ENCODE peak calls at places on chromosomes 12 and 14, in six cellular contexts. L is fibroblast of mammary gland, I is BE2C, E is astrocyte, J is fibroblast of lung, P is lower leg skin. M is an unnamed sample.

GRCh38 chr12:51246254-51246853 is 7.7 kb downstream of the DAZAP2 start:
- DNase-seq in L (peak), I (peak), E (peak), J (peak), P (no peak), M (no peak)

GRCh38 chr14:104545151-104545931 is 34.2 kb upstream of the C14orf180 start:
- DNase-seq in L (no peak), I (no peak), E (no peak), J (no peak), P (no peak), M (no peak)

GRCh38 chr12:62268956-62269355 is 8.8 kb downstream of the USP15 start:
- DNase-seq in L (peak), I (no peak), E (peak), J (peak), P (no peak), M (peak)

GRCh38 chr14:63725786-63726185 is 2.1 kb downstream of the SGPP1 start:
- DNase-seq in L (no peak), I (no peak), E (no peak), J (no peak), P (no peak), M (no peak)

GRCh38 chr12:9925746-9926393 is 6.3 kb downstream of the CLEC2A start:
- DNase-seq in L (peak), I (no peak), E (peak), J (peak), P (no peak), M (peak)

GRCh38 chr12:70048521-70049245 is 194.6 kb upstream of the CNOT2 start:
- DNase-seq in L (no peak), I (no peak), E (no peak), J (no peak), P (no peak), M (no peak)

GRCh38 chr12:48459259-48459658 is 13.1 kb upstream of the ANP32D start:
- DNase-seq in L (no peak), I (no peak), E (no peak), J (no peak), P (no peak), M (no peak)

GRCh38 chr12:102026728-102027127 is 35.1 kb downstream of the WASHC3 start:
- DNase-seq in L (no peak), I (no peak), E (no peak), J (no peak), P (no peak), M (no peak)

GRCh38 chr12:31031951-31032335 is 41.7 kb upstream of the DDX11 start:
- DNase-seq in L (no peak), I (no peak), E (no peak), J (no peak), P (no peak), M (no peak)

GRCh38 chr12:113853491-113853890 is 112.6 kb downstream of the RBM19 start:
- DNase-seq in L (no peak), I (no peak), E (no peak), J (no peak), P (no peak), M (no peak)

DNA sequence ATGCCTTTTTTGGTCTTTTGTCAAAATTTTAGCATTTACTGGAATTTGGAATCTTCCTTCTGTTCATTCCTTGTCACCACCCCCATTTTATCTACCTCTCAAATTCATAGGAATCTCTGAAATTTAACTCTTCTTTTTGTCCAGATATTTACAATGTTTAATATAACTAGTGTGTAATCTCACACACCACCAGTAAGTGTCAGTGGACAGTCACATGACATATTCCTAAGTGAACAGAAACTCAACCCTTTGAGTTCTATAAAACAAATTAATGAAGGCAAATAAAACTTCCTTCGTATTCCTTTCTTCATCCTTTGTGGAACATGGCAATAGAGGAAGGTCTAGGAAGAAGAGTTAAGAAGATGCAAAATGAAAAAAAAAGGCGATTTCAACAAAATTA is 26.6 kb downstream of the ATF7 start:
- DNase-seq in L (no peak), I (no peak), E (no peak), J (no peak), P (no peak), M (no peak)
- TF ChIP-seq CTCF in L (no peak), I (no peak), E (no peak), J (no peak), P (no peak), M (peak)

GRCh38 chr12:112266473-112266872 is 115.8 kb downstream of the HECTD4 start:
- DNase-seq in L (no peak), I (no peak), E (no peak), J (no peak), P (no peak), M (no peak)

GRCh38 chr12:112275836-112276235 is 106.4 kb downstream of the HECTD4 start:
- DNase-seq in L (no peak), I (no peak), E (no peak), J (no peak), P (no peak), M (no peak)

GRCh38 chr12:112275211-112275610 is 107.0 kb downstream of the HECTD4 start:
- DNase-seq in L (no peak), I (no peak), E (no peak), J (peak), P (no peak), M (no peak)

DNA sequence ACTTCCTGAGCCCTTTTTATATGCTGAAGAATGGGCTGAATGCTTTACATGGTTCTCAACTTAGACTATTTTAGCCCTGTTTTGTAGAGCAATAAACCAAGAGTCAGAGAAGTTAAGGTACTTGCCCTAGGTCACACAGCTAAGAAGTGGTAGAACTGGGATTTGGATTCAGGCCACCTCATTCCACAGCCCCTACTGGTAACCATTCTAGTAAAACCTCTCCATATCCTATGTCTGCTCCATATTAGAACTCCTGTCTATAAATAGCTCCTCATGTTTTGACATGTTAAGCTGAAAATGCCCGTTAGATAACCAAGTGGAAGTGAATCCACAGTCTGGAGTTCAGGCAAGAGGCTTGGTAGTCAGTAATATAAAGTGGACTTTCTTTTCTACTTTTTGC is 111.6 kb downstream of the HECTD4 start:
- DNase-seq in L (no peak), I (no peak), E (no peak), J (no peak), P (no peak), M (no peak)
- TF ChIP-seq CTCF in L (no peak), I (no peak), E (no peak), J (no peak), P (no peak), M (no peak)

DNA sequence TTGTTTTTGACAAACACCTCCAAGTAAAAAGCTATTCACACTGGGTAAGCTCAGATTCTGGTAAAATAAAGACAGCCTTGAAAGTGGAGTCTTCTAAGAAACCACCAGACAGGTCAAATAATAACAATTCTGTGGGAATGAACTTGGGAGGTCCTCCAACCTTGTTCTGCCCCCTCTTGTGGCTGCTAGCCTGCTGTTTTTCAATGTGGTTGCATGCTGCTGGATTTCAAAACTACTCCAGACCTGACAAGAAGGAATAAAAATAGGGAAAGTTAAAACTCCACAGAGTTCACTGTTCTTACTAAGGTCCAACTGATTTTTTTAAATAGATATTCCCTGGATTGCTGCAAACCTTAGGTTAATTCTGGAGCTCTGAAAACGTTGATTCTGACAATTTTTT is 32.2 kb upstream of the RIN3 start:
- DNase-seq in L (peak), I (no peak), E (peak), J (peak), P (no peak), M (no peak)
- TF ChIP-seq CTCF in L (peak), I (no peak), E (peak), J (peak), P (no peak), M (peak)

GRCh38 chr12:29612912-29613311 is 115.4 kb upstream of the OVCH1 start:
- DNase-seq in L (peak), I (no peak), E (no peak), J (no peak), P (no peak), M (no peak)

GRCh38 chr12:29609431-29610215 is 112.1 kb upstream of the OVCH1 start:
- DNase-seq in L (no peak), I (no peak), E (no peak), J (no peak), P (no peak), M (no peak)

GRCh38 chr12:29610473-29611174 is 113.1 kb upstream of the OVCH1 start:
- DNase-seq in L (peak), I (no peak), E (no peak), J (peak), P (no peak), M (no peak)

GRCh38 chr12:29614926-29615325 is 117.4 kb upstream of the OVCH1 start:
- DNase-seq in L (peak), I (no peak), E (peak), J (peak), P (no peak), M (no peak)

DNA sequence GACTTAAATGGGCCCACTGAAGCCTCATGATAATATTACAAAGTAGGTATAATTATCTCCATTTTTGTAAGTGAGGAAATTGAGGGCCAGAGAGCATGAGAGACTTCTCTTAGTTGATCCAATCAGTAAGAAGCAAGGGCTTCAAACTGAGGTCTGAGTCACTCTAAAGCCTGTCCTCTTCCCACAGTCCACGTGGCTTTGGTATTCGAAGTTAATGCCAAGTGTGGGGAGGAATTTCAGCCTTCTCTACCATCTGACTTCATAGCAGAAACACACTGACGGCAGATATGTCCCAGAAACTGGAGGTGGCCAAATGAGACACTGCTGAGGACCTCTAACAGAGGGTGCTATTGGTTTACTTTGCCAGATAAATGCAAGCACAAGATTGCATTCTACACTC is 114.4 kb upstream of the OVCH1 start:
- DNase-seq in L (peak), I (no peak), E (peak), J (peak), P (no peak), M (no peak)
- TF ChIP-seq CTCF in L (no peak), I (peak), E (no peak), J (no peak), P (no peak), M (no peak)

GRCh38 chr12:58095002-58095401 is 153.6 kb downstream of the ATP23 start:
- DNase-seq in L (no peak), I (no peak), E (no peak), J (no peak), P (no peak), M (no peak)

GRCh38 chr12:58099476-58099875 is 158.1 kb downstream of the ATP23 start:
- DNase-seq in L (no peak), I (no peak), E (no peak), J (no peak), P (no peak), M (no peak)

GRCh38 chr12:58097741-58098140 is 156.4 kb downstream of the ATP23 start:
- DNase-seq in L (no peak), I (no peak), E (no peak), J (no peak), P (no peak), M (no peak)
- TF ChIP-seq CTCF in L (no peak), I (no peak), E (no peak), J (no peak), P (no peak), M (no peak)

GRCh38 chr12:124861898-124862676 is 1.6 kb downstream of the SCARB1 start:
- DNase-seq in L (no peak), I (no peak), E (no peak), J (no peak), P (no peak), M (no peak)

GRCh38 chr12:124862768-124863408 is 776 bp downstream of the SCARB1 start:
- DNase-seq in L (peak), I (peak), E (no peak), J (peak), P (no peak), M (peak)

GRCh38 chr12:124864326-124864752 is 675 bp upstream of the SCARB1 start:
- DNase-seq in L (no peak), I (no peak), E (no peak), J (no peak), P (no peak), M (no peak)

GRCh38 chr12:124865728-124866127 is 2.1 kb upstream of the SCARB1 start:
- DNase-seq in L (no peak), I (no peak), E (no peak), J (no peak), P (no peak), M (no peak)

GRCh38 chr12:124863409-124864325 is at the start of gene SCARB1:
- DNase-seq in L (peak), I (peak), E (peak), J (peak), P (peak), M (peak)
- TF ChIP-seq CTCF in L (no peak), I (no peak), E (no peak), J (no peak), P (no peak), M (no peak)

DNA sequence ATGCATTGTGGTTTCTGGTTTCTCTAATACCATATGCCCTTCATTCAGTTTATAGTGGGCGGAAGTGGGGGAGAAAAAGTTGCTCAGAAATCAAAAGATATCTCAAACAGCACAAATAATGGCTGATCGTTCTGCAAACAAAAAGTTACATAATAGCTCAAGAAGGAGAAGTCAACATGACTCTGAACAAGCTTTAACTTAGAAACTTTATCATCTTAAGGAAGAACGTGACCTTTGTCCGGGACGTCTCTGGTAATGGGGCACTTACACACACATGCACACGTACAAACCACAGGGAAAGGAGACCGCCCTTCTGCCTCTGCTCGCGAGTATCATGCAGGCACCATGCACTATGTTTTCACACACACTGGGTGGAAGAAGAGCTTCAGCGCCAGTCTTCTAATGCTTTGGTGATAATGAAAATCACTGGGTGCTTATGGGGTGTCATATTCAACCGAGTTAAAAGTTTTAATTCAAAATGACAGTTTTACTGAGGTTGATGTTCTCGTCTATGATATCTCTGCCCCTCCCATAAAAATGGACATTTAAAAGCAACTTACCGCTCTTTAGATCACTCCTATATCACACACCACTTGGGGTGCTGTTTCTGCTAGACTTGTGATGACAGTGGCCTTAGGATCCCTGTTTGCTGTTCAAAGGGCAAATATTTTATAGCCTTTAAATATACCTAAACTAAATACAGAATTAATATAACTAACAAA is 4.7 kb downstream of the FOS start:
- DNase-seq in L (no peak), I (no peak), E (peak), J (peak), P (no peak), M (peak)
- TF ChIP-seq CTCF in L (peak), I (peak), E (peak), J (no peak), P (no peak), M (peak)

GRCh38 chr12:94148841-94149780 is 734 bp downstream of the PLXNC1 start:
- DNase-seq in L (peak), I (peak), E (peak), J (peak), P (no peak), M (no peak)
- TF ChIP-seq CTCF in L (no peak), I (no peak), E (no peak), J (peak), P (no peak), M (peak)

DNA sequence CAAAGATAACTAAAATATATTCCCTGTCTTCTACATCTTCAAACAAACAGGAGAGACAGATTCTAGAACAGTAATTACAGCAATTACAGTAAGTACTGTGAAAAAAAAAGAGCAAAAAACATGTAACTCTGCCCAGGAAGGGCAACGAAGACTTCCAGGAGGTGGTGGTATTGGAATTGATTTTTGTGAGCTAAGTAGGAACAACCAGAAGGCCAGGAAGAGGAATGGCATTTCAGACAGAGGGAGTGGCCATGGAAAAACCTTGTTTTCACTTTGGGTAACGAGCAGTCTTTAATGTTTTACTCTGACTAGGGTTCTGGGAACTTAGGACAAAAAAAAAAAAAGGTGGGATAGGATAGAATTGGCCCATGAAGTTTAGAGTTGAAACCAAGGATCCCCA is 196.3 kb upstream of the PLEKHG7 start:
- DNase-seq in L (peak), I (no peak), E (no peak), J (no peak), P (no peak), M (no peak)
- TF ChIP-seq CTCF in L (no peak), I (no peak), E (no peak), J (no peak), P (no peak), M (no peak)